ENCODE peak calls at places on chromosomes 7 and 10, in seven cellular contexts. One of them, this sample, is unnamed. For H3K4me1, the result is how much of the 10 kb centered on the place peaks cover.

GRCh38 chr7:20561908-20562307 is 53.6 kb upstream of the ABCB5 start:
- DNase-seq in right cardiac atrium: no peak
- DNase-seq in CD4-positive, alpha-beta memory T cell: no peak
- DNase-seq in fibroblast of lung: peak
- DNase-seq in uterus: no peak
- DNase-seq in body of pancreas: no peak
- DNase-seq in testis: no peak
- DNase-seq in this sample: no peak

GRCh38 chr7:104023100-104023499 is 33.6 kb upstream of the RELN start:
- DNase-seq in right cardiac atrium: no peak
- DNase-seq in CD4-positive, alpha-beta memory T cell: no peak
- DNase-seq in fibroblast of lung: no peak
- DNase-seq in uterus: no peak
- DNase-seq in body of pancreas: no peak
- DNase-seq in testis: no peak
- DNase-seq in this sample: no peak

GRCh38 chr10:76885815-76886214 is 751.8 kb downstream of the KCNMA1 start:
- DNase-seq in right cardiac atrium: peak
- DNase-seq in CD4-positive, alpha-beta memory T cell: no peak
- DNase-seq in fibroblast of lung: peak
- DNase-seq in uterus: no peak
- DNase-seq in body of pancreas: no peak
- DNase-seq in testis: no peak
- DNase-seq in this sample: no peak

GRCh38 chr10:60901561-60902235 is 42.3 kb downstream of the RHOBTB1 start:
- DNase-seq in right cardiac atrium: peak
- DNase-seq in CD4-positive, alpha-beta memory T cell: no peak
- DNase-seq in fibroblast of lung: no peak
- DNase-seq in uterus: no peak
- DNase-seq in body of pancreas: no peak
- DNase-seq in testis: peak
- DNase-seq in this sample: peak

GRCh38 chr7:110358028-110358427 is 732.9 kb upstream of the LRRN3 start:
- DNase-seq in right cardiac atrium: no peak
- DNase-seq in CD4-positive, alpha-beta memory T cell: no peak
- DNase-seq in fibroblast of lung: peak
- DNase-seq in uterus: no peak
- DNase-seq in body of pancreas: no peak
- DNase-seq in testis: no peak
- DNase-seq in this sample: no peak

GRCh38 chr7:30863694-30864011 is 48.0 kb upstream of the AQP1 start:
- DNase-seq in right cardiac atrium: no peak
- DNase-seq in CD4-positive, alpha-beta memory T cell: no peak
- DNase-seq in fibroblast of lung: peak
- DNase-seq in uterus: no peak
- DNase-seq in body of pancreas: no peak
- DNase-seq in testis: peak
- DNase-seq in this sample: no peak

GRCh38 chr7:2572101-2572842 is 13.5 kb downstream of the IQCE start:
- DNase-seq in right cardiac atrium: no peak
- DNase-seq in CD4-positive, alpha-beta memory T cell: no peak
- DNase-seq in fibroblast of lung: peak
- DNase-seq in uterus: no peak
- DNase-seq in body of pancreas: peak
- DNase-seq in testis: no peak
- DNase-seq in this sample: no peak

GRCh38 chr7:137626469-137627067 is 220.2 kb downstream of the DGKI start:
- DNase-seq in right cardiac atrium: peak
- DNase-seq in CD4-positive, alpha-beta memory T cell: no peak
- DNase-seq in fibroblast of lung: peak
- DNase-seq in uterus: no peak
- DNase-seq in body of pancreas: peak
- DNase-seq in testis: peak
- DNase-seq in this sample: no peak

GRCh38 chr10:79353726-79354125 is 6.5 kb downstream of the PPIF start:
- DNase-seq in right cardiac atrium: no peak
- DNase-seq in CD4-positive, alpha-beta memory T cell: no peak
- DNase-seq in fibroblast of lung: no peak
- DNase-seq in uterus: no peak
- DNase-seq in body of pancreas: no peak
- DNase-seq in testis: peak
- DNase-seq in this sample: peak
- H3K4me1 ChIP-seq in right cardiac atrium: under half
- H3K4me1 ChIP-seq in CD4-positive, alpha-beta memory T cell: under half
- H3K4me1 ChIP-seq in fibroblast of lung: under half
- H3K4me1 ChIP-seq in uterus: under half
- H3K4me1 ChIP-seq in body of pancreas: under half
- H3K4me1 ChIP-seq in testis: under half
- H3K4me1 ChIP-seq in this sample: half or more

GRCh38 chr7:50792342-50793114 is 9.8 kb upstream of the GRB10 start:
- DNase-seq in right cardiac atrium: peak
- DNase-seq in CD4-positive, alpha-beta memory T cell: peak
- DNase-seq in fibroblast of lung: peak
- DNase-seq in uterus: peak
- DNase-seq in body of pancreas: peak
- DNase-seq in testis: peak
- DNase-seq in this sample: peak
- H3K27ac ChIP-seq in right cardiac atrium: peak
- H3K27ac ChIP-seq in CD4-positive, alpha-beta memory T cell: no peak
- H3K27ac ChIP-seq in fibroblast of lung: peak
- H3K27ac ChIP-seq in uterus: peak
- H3K27ac ChIP-seq in body of pancreas: peak
- H3K27ac ChIP-seq in testis: no peak
- H3K27ac ChIP-seq in this sample: peak

GRCh38 chr10:45552476-45552875 is 120.1 kb downstream of the ZFAND4 start:
- DNase-seq in right cardiac atrium: no peak
- DNase-seq in CD4-positive, alpha-beta memory T cell: no peak
- DNase-seq in fibroblast of lung: no peak
- DNase-seq in uterus: no peak
- DNase-seq in body of pancreas: no peak
- DNase-seq in testis: no peak
- DNase-seq in this sample: no peak
- H3K4me1 ChIP-seq in right cardiac atrium: under half
- H3K4me1 ChIP-seq in CD4-positive, alpha-beta memory T cell: under half
- H3K4me1 ChIP-seq in fibroblast of lung: under half
- H3K4me1 ChIP-seq in uterus: under half
- H3K4me1 ChIP-seq in body of pancreas: under half
- H3K4me1 ChIP-seq in testis: under half
- H3K4me1 ChIP-seq in this sample: under half

GRCh38 chr7:102425639-102426267 is 7.6 kb upstream of the ORAI2 start:
- DNase-seq in right cardiac atrium: peak
- DNase-seq in CD4-positive, alpha-beta memory T cell: peak
- DNase-seq in fibroblast of lung: no peak
- DNase-seq in uterus: no peak
- DNase-seq in body of pancreas: peak
- DNase-seq in testis: no peak
- DNase-seq in this sample: peak

GRCh38 chr7:102424787-102425218 is 8.6 kb upstream of the ORAI2 start:
- DNase-seq in right cardiac atrium: no peak
- DNase-seq in CD4-positive, alpha-beta memory T cell: no peak
- DNase-seq in fibroblast of lung: no peak
- DNase-seq in uterus: no peak
- DNase-seq in body of pancreas: peak
- DNase-seq in testis: no peak
- DNase-seq in this sample: no peak

GRCh38 chr7:102421706-102422105 is 11.7 kb upstream of the ORAI2 start:
- DNase-seq in right cardiac atrium: no peak
- DNase-seq in CD4-positive, alpha-beta memory T cell: no peak
- DNase-seq in fibroblast of lung: no peak
- DNase-seq in uterus: no peak
- DNase-seq in body of pancreas: no peak
- DNase-seq in testis: no peak
- DNase-seq in this sample: no peak

GRCh38 chr7:102426268-102427031 is 6.9 kb upstream of the ORAI2 start:
- DNase-seq in right cardiac atrium: no peak
- DNase-seq in CD4-positive, alpha-beta memory T cell: peak
- DNase-seq in fibroblast of lung: no peak
- DNase-seq in uterus: no peak
- DNase-seq in body of pancreas: peak
- DNase-seq in testis: no peak
- DNase-seq in this sample: no peak

GRCh38 chr7:102424129-102424551 is 9.2 kb upstream of the ORAI2 start:
- DNase-seq in right cardiac atrium: no peak
- DNase-seq in CD4-positive, alpha-beta memory T cell: no peak
- DNase-seq in fibroblast of lung: no peak
- DNase-seq in uterus: no peak
- DNase-seq in body of pancreas: no peak
- DNase-seq in testis: no peak
- DNase-seq in this sample: no peak
- H3K27ac ChIP-seq in right cardiac atrium: no peak
- H3K27ac ChIP-seq in CD4-positive, alpha-beta memory T cell: peak
- H3K27ac ChIP-seq in fibroblast of lung: no peak
- H3K27ac ChIP-seq in uterus: no peak
- H3K27ac ChIP-seq in body of pancreas: no peak
- H3K27ac ChIP-seq in testis: no peak
- H3K27ac ChIP-seq in this sample: no peak

DNA sequence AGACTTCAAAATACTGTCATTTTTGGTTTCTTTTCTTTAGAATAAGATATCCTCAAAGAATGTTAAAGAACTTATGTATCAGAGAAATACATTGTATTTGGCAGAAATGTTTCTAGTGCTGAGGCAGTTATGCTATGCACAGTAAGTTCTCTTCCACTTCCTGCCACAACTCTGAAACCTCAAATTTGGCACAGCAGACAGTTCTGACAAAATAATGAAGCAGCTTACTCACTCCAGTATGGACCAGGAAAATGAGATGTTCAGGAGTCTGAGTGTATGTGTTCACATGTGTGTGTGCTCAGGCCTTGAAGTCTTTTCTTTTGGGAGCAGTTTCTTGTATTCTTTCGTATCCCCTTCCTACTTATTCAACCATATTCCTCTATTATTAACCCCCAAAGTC is 197.0 kb upstream of the AGK start:
- DNase-seq in right cardiac atrium: no peak
- DNase-seq in CD4-positive, alpha-beta memory T cell: no peak
- DNase-seq in fibroblast of lung: peak
- DNase-seq in uterus: no peak
- DNase-seq in body of pancreas: no peak
- DNase-seq in testis: no peak
- DNase-seq in this sample: no peak
- H3K4me1 ChIP-seq in right cardiac atrium: under half
- H3K4me1 ChIP-seq in CD4-positive, alpha-beta memory T cell: under half
- H3K4me1 ChIP-seq in fibroblast of lung: under half
- H3K4me1 ChIP-seq in uterus: under half
- H3K4me1 ChIP-seq in body of pancreas: under half
- H3K4me1 ChIP-seq in testis: under half
- H3K4me1 ChIP-seq in this sample: under half

GRCh38 chr10:29431711-29432110 is 142.8 kb downstream of the LYZL1 start:
- DNase-seq in right cardiac atrium: no peak
- DNase-seq in CD4-positive, alpha-beta memory T cell: no peak
- DNase-seq in fibroblast of lung: no peak
- DNase-seq in uterus: no peak
- DNase-seq in body of pancreas: no peak
- DNase-seq in testis: no peak
- DNase-seq in this sample: no peak

GRCh38 chr10:29427667-29428066 is 138.8 kb downstream of the LYZL1 start:
- DNase-seq in right cardiac atrium: no peak
- DNase-seq in CD4-positive, alpha-beta memory T cell: no peak
- DNase-seq in fibroblast of lung: no peak
- DNase-seq in uterus: no peak
- DNase-seq in body of pancreas: no peak
- DNase-seq in testis: no peak
- DNase-seq in this sample: no peak

GRCh38 chr10:29426420-29426819 is 137.6 kb downstream of the LYZL1 start:
- DNase-seq in right cardiac atrium: no peak
- DNase-seq in CD4-positive, alpha-beta memory T cell: no peak
- DNase-seq in fibroblast of lung: no peak
- DNase-seq in uterus: no peak
- DNase-seq in body of pancreas: no peak
- DNase-seq in testis: no peak
- DNase-seq in this sample: no peak

GRCh38 chr10:29428486-29428885 is 139.6 kb downstream of the LYZL1 start:
- DNase-seq in right cardiac atrium: no peak
- DNase-seq in CD4-positive, alpha-beta memory T cell: no peak
- DNase-seq in fibroblast of lung: no peak
- DNase-seq in uterus: no peak
- DNase-seq in body of pancreas: no peak
- DNase-seq in testis: no peak
- DNase-seq in this sample: no peak

DNA sequence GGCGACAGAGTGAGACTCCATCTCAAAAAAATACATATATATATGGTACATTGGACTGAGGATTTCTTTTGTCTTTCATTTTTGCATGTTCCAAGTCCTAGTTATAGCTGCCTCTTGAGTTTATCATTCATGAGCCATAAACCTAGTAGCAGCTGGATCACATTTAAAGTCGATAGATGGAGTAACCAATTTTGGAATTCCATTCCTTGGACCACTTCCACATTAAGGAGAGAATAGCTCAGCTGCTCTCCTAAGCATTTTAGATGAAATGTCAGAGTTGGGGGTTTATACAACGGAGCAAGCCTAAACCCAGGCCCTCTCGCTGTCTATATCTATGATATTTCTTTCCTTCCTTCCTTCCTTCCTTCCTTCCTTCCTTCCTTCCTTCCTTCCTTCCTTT is 141.2 kb downstream of the LYZL1 start:
- DNase-seq in right cardiac atrium: no peak
- DNase-seq in CD4-positive, alpha-beta memory T cell: no peak
- DNase-seq in fibroblast of lung: no peak
- DNase-seq in uterus: no peak
- DNase-seq in body of pancreas: no peak
- DNase-seq in testis: no peak
- DNase-seq in this sample: no peak
- H3K27ac ChIP-seq in right cardiac atrium: no peak
- H3K27ac ChIP-seq in CD4-positive, alpha-beta memory T cell: no peak
- H3K27ac ChIP-seq in fibroblast of lung: no peak
- H3K27ac ChIP-seq in uterus: no peak
- H3K27ac ChIP-seq in body of pancreas: no peak
- H3K27ac ChIP-seq in testis: no peak
- H3K27ac ChIP-seq in this sample: no peak

DNA sequence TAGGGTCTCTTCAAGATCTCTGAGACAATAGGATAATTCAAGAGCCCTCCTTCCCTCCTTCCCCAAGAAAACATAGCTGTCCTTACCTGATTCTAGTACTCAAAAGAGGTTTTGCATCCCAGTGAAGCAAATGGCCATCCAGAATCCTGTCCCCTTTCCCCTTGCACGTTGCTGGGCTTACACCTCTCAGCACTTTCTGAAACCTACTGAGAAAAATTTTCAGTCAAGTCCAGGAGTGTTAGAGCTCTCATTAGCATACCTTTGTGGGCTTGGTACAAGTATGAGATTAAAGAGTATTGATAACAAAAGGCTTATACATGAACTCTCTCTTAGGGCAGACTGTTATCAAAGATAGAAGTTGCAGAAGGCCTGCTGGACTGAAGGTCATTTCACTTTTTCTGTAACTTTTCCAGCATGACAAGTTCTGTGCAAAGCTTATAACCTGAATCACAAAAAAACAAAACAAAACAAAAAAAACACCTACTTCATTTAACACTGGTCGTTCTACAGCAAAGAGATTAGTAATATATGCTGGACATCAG is at the start of gene ASAH2:
- DNase-seq in right cardiac atrium: no peak
- DNase-seq in CD4-positive, alpha-beta memory T cell: no peak
- DNase-seq in fibroblast of lung: no peak
- DNase-seq in uterus: no peak
- DNase-seq in body of pancreas: no peak
- DNase-seq in testis: no peak
- DNase-seq in this sample: no peak
- H3K4me1 ChIP-seq in right cardiac atrium: under half
- H3K4me1 ChIP-seq in CD4-positive, alpha-beta memory T cell: under half
- H3K4me1 ChIP-seq in fibroblast of lung: under half
- H3K4me1 ChIP-seq in uterus: under half
- H3K4me1 ChIP-seq in body of pancreas: under half
- H3K4me1 ChIP-seq in testis: under half
- H3K4me1 ChIP-seq in this sample: under half